ENCODE peak calls at places on chromosomes 4 and X, in eight cellular contexts. G is activated CD4-positive, alpha-beta T cell treated with anti-CD3 and anti-CD28 coated beads, Interleukin-2, amount 10 ng/mL, durations not matched to agents 7 days and 5 days; R is DMS153; H is T-cell; I is activated naive CD8-positive, alpha-beta T cell treated with anti-CD3 and anti-CD28 coated beads for 36 hours; P is amygdala; Q is NCI-H460; L is activated T-cell treated with anti-CD3 and anti-CD28 coated beads, Interleukin-2, amount 50 U/mL, for 72 hours. J is an unnamed sample.
A peak's percentile ranks its signal among the peaks of the same experiment; 100 is the strongest.

GRCh38 chr4:15238720-15239119 is 189.1 kb upstream of the C1QTNF7 start:
- DNase-seq in I (peak; percentile 31), Q (peak; percentile 28), R (no peak), P (peak; percentile 6), H (no peak), G (peak; percentile 23), L (peak; percentile 26), J (no peak)

GRCh38 chr4:138367942-138368341 is 125.8 kb upstream of the SLC7A11 start:
- DNase-seq in I (no peak), R (peak; percentile 41), Q (no peak), L (no peak), H (no peak), G (no peak), P (no peak), J (no peak)

GRCh38 chr4:6912412-6912811 is 2.8 kb downstream of the TBC1D14 start:
- DNase-seq in I (no peak), P (peak; percentile 32), H (no peak), R (no peak), L (no peak), G (no peak), Q (no peak), J (no peak)

GRCh38 chrX:37349131-37350033 is at the start of gene PRRG1:
- DNase-seq in P (peak; percentile 82), H (no peak), L (no peak), G (no peak), I (no peak), Q (peak; percentile 80), R (no peak), J (no peak)

GRCh38 chr4:16569790-16570189 is 328.7 kb downstream of the LDB2 start:
- DNase-seq in L (no peak), P (no peak), R (no peak), Q (no peak), I (no peak), H (no peak), G (no peak), J (no peak)

GRCh38 chrX:105653891-105654290 is 168.4 kb upstream of the NRK start:
- DNase-seq in P (no peak), R (no peak), G (no peak), Q (no peak), I (no peak), L (no peak), H (no peak), J (no peak)

GRCh38 chrX:3263681-3264126 is 82.7 kb downstream of the MXRA5 start:
- DNase-seq in I (no peak), L (no peak), R (no peak), H (no peak), Q (no peak), G (no peak), P (no peak), J (no peak)

GRCh38 chr4:170026253-170026991 is at the start of gene MFAP3L:
- DNase-seq in Q (peak; percentile 75), I (peak; percentile 91), L (peak; percentile 92), H (peak; percentile 66), G (peak; percentile 71), P (peak; percentile 86), R (peak; percentile 75), J (peak; percentile 67)

GRCh38 chrX:123745511-123745910 is 12.7 kb upstream of the THOC2 start:
- DNase-seq in P (no peak), L (no peak), I (no peak), G (no peak), Q (no peak), R (no peak), H (no peak), J (no peak)

GRCh38 chr4:99383833-99384392 is 31.4 kb upstream of the ADH1C start:
- DNase-seq in R (no peak), P (no peak), I (no peak), Q (no peak), G (no peak), H (no peak), L (no peak), J (no peak)

GRCh38 chr4:70772929-70773555 is 51.3 kb downstream of the RUFY3 start:
- DNase-seq in I (no peak), R (no peak), H (no peak), P (no peak), Q (no peak), L (no peak), G (no peak), J (no peak)

GRCh38 chr4:28287837-28288236 is 1427.2 kb downstream of the STIM2 start:
- DNase-seq in Q (peak; percentile 20), L (no peak), H (no peak), R (no peak), P (no peak), I (no peak), G (no peak), J (no peak)

GRCh38 chr4:34178476-34178875 is 2065.8 kb downstream of the ARAP2 start:
- DNase-seq in P (no peak), G (no peak), L (no peak), H (no peak), Q (no peak), R (no peak), I (no peak), J (no peak)

GRCh38 chr4:144578681-144579080 is 67.3 kb upstream of the HHIP start:
- DNase-seq in R (no peak), I (no peak), H (no peak), G (no peak), Q (no peak), P (no peak), L (no peak), J (no peak)

GRCh38 chrX:1099146-1099770 is 113.2 kb downstream of the CRLF2 start:
- DNase-seq in G (no peak), P (no peak), L (no peak), H (no peak), Q (no peak), I (no peak), R (no peak), J (no peak)

GRCh38 chrX:16882188-16882587 is 12.0 kb upstream of the RBBP7 start:
- DNase-seq in Q (no peak), L (peak; percentile 7), I (peak; percentile 9), P (peak; percentile 14), G (peak; percentile 6), R (no peak), H (no peak), J (peak; percentile 76)

GRCh38 chr4:24114444-24114843 is 224.6 kb upstream of the PPARGC1A start:
- DNase-seq in Q (no peak), L (no peak), H (no peak), P (no peak), I (no peak), G (no peak), R (no peak), J (no peak)

GRCh38 chr4:43316813-43317212 is 424.3 kb downstream of the GRXCR1 start:
- DNase-seq in R (no peak), P (no peak), Q (no peak), G (no peak), H (no peak), L (no peak), I (no peak), J (no peak)

GRCh38 chr4:30553721-30554120 is 166.4 kb upstream of the PCDH7 start:
- DNase-seq in G (no peak), I (no peak), P (no peak), H (no peak), Q (no peak), L (no peak), R (no peak), J (no peak)

GRCh38 chr4:65861993-65862392 is 191.7 kb upstream of the EPHA5 start:
- DNase-seq in Q (no peak), G (no peak), L (no peak), H (no peak), I (no peak), P (no peak), R (no peak), J (no peak)

GRCh38 chrX:134734343-134735001 is 76.2 kb upstream of the PLAC1 start:
- DNase-seq in P (no peak), L (no peak), Q (no peak), I (no peak), R (no peak), G (no peak), H (no peak), J (no peak)

GRCh38 chrX:137031517-137032377 is 2.0 kb downstream of the GPR101 start:
- DNase-seq in Q (peak; percentile 37), I (peak; percentile 36), R (peak; percentile 4), L (peak; percentile 46), G (peak; percentile 53), H (peak; percentile 23), P (no peak), J (peak; percentile 40)

GRCh38 chrX:140229187-140229586 is 263.9 kb upstream of the CXorf66 start:
- DNase-seq in Q (no peak), P (no peak), I (no peak), G (no peak), R (no peak), H (no peak), L (no peak), J (no peak)

GRCh38 chrX:108396188-108396885 is 41.9 kb downstream of the COL4A6 start:
- DNase-seq in H (no peak), I (no peak), P (no peak), G (no peak), Q (peak; percentile 86), L (no peak), R (no peak), J (no peak)

GRCh38 chr4:77095101-77095826 is 19.5 kb upstream of the CCNI start:
- DNase-seq in L (peak; percentile 77), Q (peak; percentile 64), H (peak; percentile 59), P (peak; percentile 72), G (peak; percentile 63), R (peak; percentile 28), I (peak; percentile 58), J (peak; percentile 65)

GRCh38 chrX:43641691-43642090 is 14.4 kb upstream of the MAOA start:
- DNase-seq in L (no peak), R (no peak), Q (no peak), G (no peak), P (no peak), I (no peak), H (no peak), J (no peak)

GRCh38 chr4:119729815-119730643 is 101.4 kb upstream of the PDE5A start:
- DNase-seq in L (no peak), G (no peak), R (peak; percentile 27), I (no peak), H (no peak), P (no peak), Q (peak; percentile 40), J (no peak)

GRCh38 chr4:27702710-27703431 is 842.2 kb downstream of the STIM2 start:
- DNase-seq in P (no peak), L (no peak), G (no peak), H (no peak), I (no peak), R (no peak), Q (peak; percentile 30), J (peak; percentile 19)

GRCh38 chr4:6767725-6768538 is 14.6 kb upstream of the KIAA0232 start:
- DNase-seq in H (no peak), P (no peak), I (no peak), R (no peak), G (no peak), Q (no peak), L (no peak), J (no peak)

GRCh38 chr4:8478801-8479744 is 38.5 kb downstream of the TRMT44 start:
- DNase-seq in G (no peak), R (no peak), P (no peak), I (no peak), H (no peak), Q (peak; percentile 9), L (no peak), J (no peak)

GRCh38 chrX:112197845-112198244 is 115.3 kb upstream of the TRPC5 start:
- DNase-seq in P (no peak), R (no peak), I (no peak), Q (no peak), L (no peak), G (no peak), H (no peak), J (no peak)

GRCh38 chrX:117407449-117408170 is 709.0 kb downstream of the KLHL13 start:
- DNase-seq in G (no peak), Q (no peak), P (no peak), H (no peak), R (no peak), I (no peak), L (no peak), J (no peak)

GRCh38 chr4:6641164-6641970 is 882 bp downstream of the MRFAP1 start:
- DNase-seq in Q (no peak), H (peak; percentile 54), G (peak; percentile 52), R (no peak), L (peak; percentile 59), I (peak; percentile 44), P (no peak), J (peak; percentile 14)

GRCh38 chrX:154829926-154830442 is 4.5 kb downstream of the SMIM9 start:
- DNase-seq in R (no peak), P (no peak), Q (no peak), I (no peak), H (no peak), G (no peak), L (no peak), J (no peak)